ENCODE peak calls at places on chromosome 21, in seven cellular contexts. H, S, E, A, C, I and G are unnamed samples.

GRCh38 chr21:40067751-40068150 is 200.5 kb downstream of the PCP4 start:
- DNase-seq in H (no peak), S (no peak), E (no peak), A (no peak), C (no peak), I (no peak), G (no peak)

GRCh38 chr21:27062441-27062840 is 95.6 kb upstream of the ADAMTS5 start:
- DNase-seq in H (peak), S (no peak), E (no peak), A (no peak), C (no peak), I (no peak), G (no peak)

GRCh38 chr21:35381743-35382310 is 332.7 kb upstream of the RUNX1 start:
- DNase-seq in H (no peak), S (no peak), E (no peak), A (no peak), C (no peak), I (no peak), G (no peak)

GRCh38 chr21:26153758-26154157 is 16.8 kb downstream of the APP start:
- DNase-seq in H (no peak), S (no peak), E (no peak), A (no peak), C (no peak), I (no peak), G (no peak)

GRCh38 chr21:36698160-36699025 is 522 bp upstream of the SIM2 start:
- DNase-seq in H (no peak), S (no peak), E (no peak), A (peak), C (peak), I (peak), G (peak)

GRCh38 chr21:33238565-33239255 is 9.0 kb downstream of the IFNAR2 start:
- DNase-seq in H (no peak), S (no peak), E (no peak), A (no peak), C (no peak), I (no peak), G (no peak)

GRCh38 chr21:30227633-30228404 is 11.9 kb upstream of the CLDN8 start:
- DNase-seq in H (peak), S (no peak), E (peak), A (no peak), C (no peak), I (no peak), G (peak)

GRCh38 chr21:17671733-17672132 is 59.0 kb upstream of the BTG3 start:
- DNase-seq in H (no peak), S (no peak), E (no peak), A (no peak), C (peak), I (no peak), G (no peak)

GRCh38 chr21:37348664-37349063 is 17.9 kb upstream of the DYRK1A start:
- DNase-seq in H (peak), S (no peak), E (no peak), A (no peak), C (no peak), I (no peak), G (no peak)

GRCh38 chr21:36980280-36981048 is 14.0 kb upstream of the HLCS start:
- DNase-seq in H (no peak), S (peak), E (peak), A (no peak), C (peak), I (peak), G (peak)

GRCh38 chr21:27505516-27505915 is 538.6 kb upstream of the ADAMTS5 start:
- DNase-seq in H (peak), S (no peak), E (no peak), A (no peak), C (no peak), I (no peak), G (no peak)

GRCh38 chr21:38531610-38532009 is 33.3 kb upstream of the ERG start:
- DNase-seq in H (peak), S (no peak), E (no peak), A (no peak), C (no peak), I (no peak), G (no peak)

GRCh38 chr21:15826147-15826780 is 96.5 kb downstream of the USP25 start:
- DNase-seq in H (peak), S (no peak), E (no peak), A (no peak), C (no peak), I (no peak), G (peak)

GRCh38 chr21:21997390-21998333 is 999.5 kb downstream of the NCAM2 start:
- DNase-seq in H (no peak), S (no peak), E (no peak), A (no peak), C (no peak), I (no peak), G (no peak)

GRCh38 chr21:14753069-14753465 is 207.0 kb upstream of the SAMSN1 start:
- DNase-seq in H (no peak), S (no peak), E (no peak), A (no peak), C (no peak), I (no peak), G (no peak)

GRCh38 chr21:34279285-34279684 is 84.5 kb upstream of the KCNE2 start:
- DNase-seq in H (no peak), S (no peak), E (no peak), A (no peak), C (no peak), I (no peak), G (no peak)

GRCh38 chr21:37001446-37001845 is 5.1 kb upstream of the RIPPLY3 start:
- DNase-seq in H (no peak), S (no peak), E (no peak), A (no peak), C (no peak), I (no peak), G (no peak)

GRCh38 chr21:21226472-21226871 is 228.3 kb downstream of the NCAM2 start:
- DNase-seq in H (no peak), S (no peak), E (no peak), A (no peak), C (no peak), I (no peak), G (no peak)

GRCh38 chr21:35426484-35426883 is 377.4 kb upstream of the RUNX1 start:
- DNase-seq in H (no peak), S (no peak), E (no peak), A (no peak), C (no peak), I (peak), G (no peak)

GRCh38 chr21:16196521-16197208 is 466.9 kb downstream of the USP25 start:
- DNase-seq in H (peak), S (no peak), E (no peak), A (no peak), C (no peak), I (no peak), G (no peak)

GRCh38 chr21:25911730-25912401 is 177.1 kb downstream of the GABPA start:
- DNase-seq in H (no peak), S (peak), E (no peak), A (peak), C (peak), I (no peak), G (no peak)

GRCh38 chr21:38171723-38172344 is 85.0 kb upstream of the KCNJ15 start:
- DNase-seq in H (peak), S (no peak), E (no peak), A (peak), C (no peak), I (peak), G (peak)

GRCh38 chr21:25171438-25171837 is 435.8 kb downstream of the MRPL39 start:
- DNase-seq in H (peak), S (no peak), E (no peak), A (no peak), C (no peak), I (no peak), G (no peak)

GRCh38 chr21:15222711-15223110 is 157.9 kb upstream of the NRIP1 start:
- DNase-seq in H (peak), S (no peak), E (no peak), A (no peak), C (no peak), I (no peak), G (no peak)

GRCh38 chr21:38286739-38287426 is 30.1 kb downstream of the KCNJ15 start:
- DNase-seq in H (no peak), S (no peak), E (no peak), A (no peak), C (no peak), I (no peak), G (no peak)

GRCh38 chr21:34986561-34987533 is 62.3 kb downstream of the RUNX1 start:
- DNase-seq in H (peak), S (no peak), E (no peak), A (no peak), C (no peak), I (no peak), G (peak)

GRCh38 chr21:36747815-36748381 is 49.0 kb downstream of the SIM2 start:
- DNase-seq in H (no peak), S (peak), E (no peak), A (peak), C (no peak), I (peak), G (peak)

GRCh38 chr21:33451634-33452071 is 28.1 kb downstream of the TMEM50B start:
- DNase-seq in H (peak), S (no peak), E (no peak), A (no peak), C (peak), I (no peak), G (no peak)

GRCh38 chr21:31117046-31117916 is 79.0 kb upstream of the KRTAP19-8 start:
- DNase-seq in H (peak), S (no peak), E (no peak), A (no peak), C (no peak), I (no peak), G (no peak)

GRCh38 chr21:29351691-29352090 is 53.0 kb downstream of the BACH1 start:
- DNase-seq in H (peak), S (no peak), E (no peak), A (no peak), C (no peak), I (no peak), G (no peak)

GRCh38 chr21:28516996-28517592 is 475.6 kb downstream of the LTN1 start:
- DNase-seq in H (peak), S (peak), E (peak), A (peak), C (peak), I (peak), G (peak)

GRCh38 chr21:28747464-28747863 is 245.2 kb downstream of the LTN1 start:
- DNase-seq in H (no peak), S (no peak), E (no peak), A (no peak), C (no peak), I (no peak), G (no peak)

GRCh38 chr21:35034203-35034926 is 14.7 kb downstream of the RUNX1 start:
- DNase-seq in H (no peak), S (no peak), E (no peak), A (no peak), C (no peak), I (no peak), G (no peak)

GRCh38 chr21:36676039-36676950 is 22.6 kb upstream of the SIM2 start:
- DNase-seq in H (no peak), S (no peak), E (no peak), A (no peak), C (no peak), I (no peak), G (no peak)

GRCh38 chr21:35226302-35226701 is 177.2 kb upstream of the RUNX1 start:
- DNase-seq in H (peak), S (no peak), E (no peak), A (no peak), C (peak), I (no peak), G (peak)

GRCh38 chr21:22224261-22224660 is 1226.1 kb downstream of the NCAM2 start:
- DNase-seq in H (no peak), S (no peak), E (no peak), A (no peak), C (no peak), I (no peak), G (no peak)

GRCh38 chr21:31108969-31109368 is 70.7 kb upstream of the KRTAP19-8 start:
- DNase-seq in H (peak), S (no peak), E (no peak), A (no peak), C (no peak), I (no peak), G (no peak)

GRCh38 chr21:38082936-38083335 is 166.7 kb upstream of the KCNJ6 start:
- DNase-seq in H (no peak), S (no peak), E (no peak), A (no peak), C (no peak), I (no peak), G (no peak)

GRCh38 chr21:15849161-15849560 is 119.4 kb downstream of the USP25 start:
- DNase-seq in H (no peak), S (no peak), E (no peak), A (no peak), C (no peak), I (no peak), G (no peak)

GRCh38 chr21:41483973-41484372 is 24.0 kb downstream of the TMPRSS2 start:
- DNase-seq in H (no peak), S (no peak), E (no peak), A (no peak), C (no peak), I (no peak), G (no peak)
- TF ChIP-seq CTCF in H (no peak), S (no peak), E (no peak), A (no peak), C (no peak), I (no peak), G (no peak)

GRCh38 chr21:43816611-43817071 is 27.3 kb downstream of the RRP1 start:
- DNase-seq in H (no peak), S (no peak), E (no peak), A (no peak), C (no peak), I (no peak), G (no peak)
- TF ChIP-seq CTCF in H (no peak), S (no peak), E (no peak), A (no peak), C (no peak), I (no peak), G (no peak)

DNA sequence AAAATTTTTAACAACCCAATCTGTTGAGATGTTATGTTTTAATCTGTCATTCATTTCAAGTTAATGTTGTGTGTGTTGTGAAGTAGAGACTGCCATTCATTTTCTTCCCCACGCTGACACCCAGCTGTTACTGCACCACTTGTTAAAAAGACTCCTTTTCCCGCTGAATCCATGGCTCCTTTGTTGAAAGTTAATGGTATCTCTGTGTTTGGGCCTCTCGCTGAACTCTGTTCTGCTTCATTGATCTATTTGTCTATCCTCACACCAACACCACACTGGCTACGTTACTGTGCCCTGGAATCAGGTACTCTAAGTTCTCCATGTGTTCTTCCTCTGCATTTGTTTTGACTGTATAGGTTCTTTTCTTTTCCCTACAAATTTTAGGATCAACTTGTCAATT is 58.2 kb downstream of the PDE9A start:
- DNase-seq in H (no peak), S (no peak), E (no peak), A (no peak), C (no peak), I (no peak), G (no peak)
- TF ChIP-seq CTCF in H (no peak), S (no peak), E (no peak), A (no peak), C (no peak), I (no peak), G (no peak)

GRCh38 chr21:45642122-45642813 is 1.3 kb upstream of the PCBP3 start:
- DNase-seq in H (peak), S (no peak), E (peak), A (no peak), C (no peak), I (no peak), G (no peak)

GRCh38 chr21:45639206-45640000 is 4.1 kb upstream of the PCBP3 start:
- DNase-seq in H (no peak), S (no peak), E (no peak), A (no peak), C (no peak), I (no peak), G (no peak)

GRCh38 chr21:45641480-45642035 is 2.0 kb upstream of the PCBP3 start:
- DNase-seq in H (no peak), S (no peak), E (peak), A (no peak), C (no peak), I (no peak), G (no peak)

GRCh38 chr21:45640001-45640887 is 3.3 kb upstream of the PCBP3 start:
- DNase-seq in H (no peak), S (no peak), E (no peak), A (no peak), C (no peak), I (no peak), G (no peak)

GRCh38 chr21:45640888-45641479 is 2.5 kb upstream of the PCBP3 start:
- DNase-seq in H (peak), S (no peak), E (peak), A (no peak), C (no peak), I (peak), G (no peak)
- TF ChIP-seq CTCF in H (peak), S (no peak), E (no peak), A (peak), C (no peak), I (no peak), G (no peak)

DNA sequence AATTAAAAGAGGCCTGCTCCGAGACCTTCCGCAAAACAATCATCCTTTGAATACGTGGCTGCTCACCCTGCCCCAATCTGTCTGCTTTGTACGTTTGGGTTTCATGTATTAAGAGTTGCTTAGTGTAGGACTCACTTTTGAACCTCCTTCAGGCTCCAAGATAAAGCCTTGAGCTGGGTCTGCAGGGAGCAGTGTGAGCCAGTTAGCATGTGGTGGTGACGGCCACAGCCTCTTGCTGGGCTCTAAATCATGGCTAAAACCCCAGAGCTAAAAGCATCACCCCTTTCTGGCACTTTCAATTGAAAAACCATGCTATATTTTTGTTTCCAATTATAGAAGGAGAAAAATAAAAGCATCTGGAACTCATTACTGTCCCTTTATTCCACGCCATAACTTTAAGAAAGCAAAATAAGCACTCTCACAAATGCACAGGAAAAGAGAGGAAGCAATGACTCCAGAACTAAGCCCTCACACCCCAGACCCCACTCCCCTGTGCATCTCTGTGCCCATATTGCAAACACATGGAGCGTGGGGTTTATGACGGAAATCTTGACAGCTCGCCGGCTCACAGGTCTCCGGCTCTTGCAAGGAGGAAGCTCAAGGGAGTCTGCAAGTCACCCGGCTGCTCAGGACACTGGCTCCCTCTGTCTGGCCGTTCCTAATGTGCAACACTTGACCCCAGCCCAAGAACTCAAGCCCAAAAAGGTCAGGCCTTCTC is 135.5 kb downstream of the MIS18A start:
- DNase-seq in H (peak), S (peak), E (no peak), A (no peak), C (no peak), I (no peak), G (no peak)
- TF ChIP-seq CTCF in H (no peak), S (peak), E (no peak), A (no peak), C (no peak), I (no peak), G (no peak)

GRCh38 chr21:44349847-44350772 is 3.3 kb upstream of the TRPM2 start:
- DNase-seq in H (no peak), S (no peak), E (no peak), A (no peak), C (no peak), I (no peak), G (no peak)
- TF ChIP-seq CTCF in H (no peak), S (no peak), E (no peak), A (no peak), C (no peak), I (no peak), G (no peak)